ENCODE peak calls at places on chromosomes 1 and 21, in five cellular contexts. H is heart left ventricle, L is fibroblast of lung, N is hepatocyte, O is mammary epithelial cell. J is an unnamed sample.

GRCh38 chr1:168470821-168471473 is 72.8 kb downstream of the XCL2 start:
- DNase-seq in N (peak), O (peak), L (peak), H (no peak), J (peak)

GRCh38 chr1:229645296-229646050 is 19.4 kb downstream of the URB2 start:
- DNase-seq in H (no peak), N (no peak), L (no peak), O (no peak), J (no peak)

GRCh38 chr21:41873005-41873404 is 6.1 kb downstream of the PRDM15 start:
- DNase-seq in L (no peak), H (no peak), O (no peak), N (no peak), J (no peak)

GRCh38 chr1:10121688-10122087 is 88.7 kb upstream of the KIF1B start:
- DNase-seq in L (no peak), H (no peak), N (no peak), O (no peak), J (no peak)

GRCh38 chr1:44819257-44819593 is 10.9 kb downstream of the BTBD19 start:
- DNase-seq in H (no peak), O (peak), L (no peak), N (no peak), J (no peak)

GRCh38 chr1:230277201-230277771 is 148.8 kb downstream of the PGBD5 start:
- DNase-seq in O (no peak), L (no peak), N (no peak), H (no peak), J (no peak)

GRCh38 chr1:230056098-230056497 is 10.9 kb upstream of the GALNT2 start:
- DNase-seq in N (no peak), H (no peak), L (no peak), O (no peak), J (no peak)

GRCh38 chr1:177014325-177014724 is 150.2 kb downstream of the ASTN1 start:
- DNase-seq in L (no peak), N (no peak), O (no peak), H (no peak), J (no peak)

GRCh38 chr1:60911980-60912692 is 170.2 kb upstream of the NFIA start:
- DNase-seq in N (no peak), L (no peak), O (no peak), H (peak), J (no peak)

DNA sequence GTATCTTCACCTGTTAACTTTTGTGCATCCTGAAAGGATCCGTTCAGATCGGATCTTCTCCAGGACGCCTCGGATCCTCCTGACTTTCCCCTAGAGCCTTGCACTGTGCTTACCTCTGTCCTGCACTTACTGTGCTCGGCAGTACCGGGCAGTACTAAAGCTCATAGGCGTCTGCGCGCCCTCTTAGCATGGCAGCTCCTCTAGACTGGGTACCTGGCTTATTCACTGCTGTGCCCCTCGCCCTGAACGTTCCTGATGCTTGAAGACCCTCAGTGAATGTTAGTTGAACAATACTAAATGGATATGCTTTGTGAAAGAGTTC is 968 bp downstream of the SCP2 start:
- DNase-seq in H (no peak), N (no peak), L (no peak), O (no peak), J (no peak)
- H3K27ac ChIP-seq in H (no peak), N (peak), L (no peak), O (no peak), J (peak)

GRCh38 chr1:198075296-198075695 is 81.5 kb upstream of the NEK7 start:
- DNase-seq in N (no peak), H (no peak), L (no peak), O (no peak), J (no peak)

GRCh38 chr1:198068280-198068679 is 88.5 kb upstream of the NEK7 start:
- DNase-seq in L (no peak), N (no peak), O (no peak), H (no peak), J (no peak)

DNA sequence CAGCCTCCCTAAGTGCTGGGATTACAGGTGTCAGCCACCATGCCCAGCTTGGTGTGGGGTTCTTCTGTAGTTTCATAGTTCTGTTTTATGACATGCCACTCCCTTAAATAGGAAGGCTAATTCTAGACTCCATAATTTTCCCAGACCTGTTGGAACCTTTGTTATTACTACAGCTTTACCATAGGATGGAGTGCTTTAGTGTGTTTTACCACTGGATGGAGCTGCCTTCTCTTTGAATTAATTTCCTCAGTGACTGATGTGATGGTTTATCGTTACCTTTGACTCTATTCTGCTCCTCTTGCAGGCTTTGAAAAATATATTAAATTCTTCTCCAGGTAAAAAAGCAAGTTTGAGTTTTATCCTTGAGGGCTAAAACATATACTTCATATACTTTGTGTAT is 84.6 kb upstream of the NEK7 start:
- DNase-seq in O (peak), H (no peak), N (no peak), L (peak), J (no peak)
- TF ChIP-seq CTCF in O (peak), H (peak), N (peak), L (no peak), J (no peak)

GRCh38 chr1:164308101-164308500 is 250.9 kb upstream of the PBX1 start:
- DNase-seq in N (no peak), H (no peak), O (no peak), L (peak), J (no peak)
- H3K27ac ChIP-seq in N (no peak), H (no peak), O (no peak), L (no peak), J (no peak)

GRCh38 chr1:194870860-194871259 is 1684.4 kb upstream of the B3GALT2 start:
- DNase-seq in L (no peak), N (no peak), O (no peak), H (no peak), J (no peak)
- TF ChIP-seq CTCF in L (no peak), N (no peak), O (no peak), H (no peak), J (no peak)

DNA sequence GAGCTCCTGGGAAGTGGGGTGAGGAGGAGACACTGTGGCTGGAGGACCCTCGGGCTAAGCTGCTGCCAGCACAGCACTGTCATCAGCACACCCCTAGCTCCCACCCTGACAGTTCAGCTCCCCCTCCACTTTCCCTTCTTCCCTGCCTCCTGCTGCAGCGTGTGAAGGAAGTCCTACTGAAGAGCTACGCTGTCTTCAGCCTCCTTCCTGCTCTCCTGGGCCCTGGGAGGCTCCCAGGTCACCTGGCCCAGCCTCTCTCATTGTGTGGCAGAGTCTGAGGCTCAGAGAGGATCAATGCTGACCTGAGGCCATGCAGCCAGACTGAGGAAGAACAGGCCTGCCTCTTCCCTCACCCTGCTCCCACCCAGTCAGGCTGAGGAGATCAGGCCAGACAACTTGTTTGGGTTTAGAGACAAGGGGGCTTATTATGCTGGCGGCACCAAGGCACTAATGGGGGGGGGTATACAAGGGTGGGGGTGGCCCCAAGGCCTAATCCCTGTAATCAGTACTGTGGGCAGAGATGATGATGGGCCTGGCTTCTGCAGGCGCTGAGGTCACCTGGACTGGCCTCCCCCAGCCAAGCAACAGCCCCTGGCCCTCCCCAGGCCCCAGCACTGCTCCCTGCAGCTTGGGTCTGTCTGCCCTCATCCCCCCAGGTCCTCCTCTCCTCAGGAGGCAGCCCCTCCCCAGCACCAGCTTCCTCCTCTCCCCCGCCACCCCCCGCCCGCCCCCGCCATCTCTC is 9.1 kb downstream of the NES start:
- DNase-seq in H (no peak), L (no peak), N (no peak), O (no peak), J (no peak)
- H3K27ac ChIP-seq in H (peak), L (peak), N (peak), O (no peak), J (no peak)

J was measured in RWPE1.